ENCODE peak calls at places on chromosomes 6 and 20, in eight cellular contexts. One of them, this sample, is unnamed.

GRCh38 chr6:13445744-13446115 is 41.7 kb downstream of the GFOD1 start:
- DNase-seq in WERI-Rb-1: no peak
- DNase-seq in pancreas: no peak
- DNase-seq in mesothelial cell of epicardium: no peak
- DNase-seq in heart right ventricle: no peak
- DNase-seq in GM10248: no peak
- DNase-seq in neural crest cell: no peak
- DNase-seq in neural progenitor cell: no peak
- DNase-seq in this sample: no peak

GRCh38 chr20:8126979-8127378 is 5.1 kb upstream of the PLCB1 start:
- DNase-seq in WERI-Rb-1: no peak
- DNase-seq in pancreas: no peak
- DNase-seq in mesothelial cell of epicardium: no peak
- DNase-seq in heart right ventricle: no peak
- DNase-seq in GM10248: no peak
- DNase-seq in neural crest cell: no peak
- DNase-seq in neural progenitor cell: no peak
- DNase-seq in this sample: no peak

GRCh38 chr6:23713211-23713610 is 412.8 kb upstream of the NRSN1 start:
- DNase-seq in WERI-Rb-1: no peak
- DNase-seq in pancreas: no peak
- DNase-seq in mesothelial cell of epicardium: no peak
- DNase-seq in heart right ventricle: no peak
- DNase-seq in GM10248: no peak
- DNase-seq in neural crest cell: no peak
- DNase-seq in neural progenitor cell: no peak
- DNase-seq in this sample: no peak

GRCh38 chr20:36786246-36786645 is 12.7 kb upstream of the DSN1 start:
- DNase-seq in WERI-Rb-1: no peak
- DNase-seq in pancreas: no peak
- DNase-seq in mesothelial cell of epicardium: no peak
- DNase-seq in heart right ventricle: no peak
- DNase-seq in GM10248: no peak
- DNase-seq in neural crest cell: no peak
- DNase-seq in neural progenitor cell: no peak
- DNase-seq in this sample: no peak

GRCh38 chr6:43174263-43175112 is 3.4 kb downstream of the SRF start:
- DNase-seq in WERI-Rb-1: peak; percentile 100
- DNase-seq in pancreas: peak; percentile 98
- DNase-seq in mesothelial cell of epicardium: peak; percentile 89
- DNase-seq in heart right ventricle: peak; percentile 98
- DNase-seq in GM10248: peak; percentile 98
- DNase-seq in neural crest cell: peak; percentile 90
- DNase-seq in neural progenitor cell: peak; percentile 98
- DNase-seq in this sample: peak; percentile 99

GRCh38 chr20:45061244-45061643 is 39.7 kb downstream of the KCNS1 start:
- DNase-seq in WERI-Rb-1: no peak
- DNase-seq in pancreas: no peak
- DNase-seq in mesothelial cell of epicardium: no peak
- DNase-seq in heart right ventricle: no peak
- DNase-seq in GM10248: no peak
- DNase-seq in neural crest cell: no peak
- DNase-seq in neural progenitor cell: no peak
- DNase-seq in this sample: peak; percentile 35

GRCh38 chr6:157693867-157694266 is 129.2 kb upstream of the SNX9 start:
- DNase-seq in WERI-Rb-1: no peak
- DNase-seq in pancreas: no peak
- DNase-seq in mesothelial cell of epicardium: no peak
- DNase-seq in heart right ventricle: peak; percentile 72
- DNase-seq in GM10248: no peak
- DNase-seq in neural crest cell: no peak
- DNase-seq in neural progenitor cell: no peak
- DNase-seq in this sample: no peak

GRCh38 chr20:45044084-45044573 is 56.8 kb downstream of the KCNS1 start:
- DNase-seq in WERI-Rb-1: peak; percentile 29
- DNase-seq in pancreas: peak; percentile 5
- DNase-seq in mesothelial cell of epicardium: no peak
- DNase-seq in heart right ventricle: peak; percentile 35
- DNase-seq in GM10248: peak; percentile 40
- DNase-seq in neural crest cell: peak; percentile 33
- DNase-seq in neural progenitor cell: peak; percentile 81
- DNase-seq in this sample: peak; percentile 67

GRCh38 chr20:24149175-24149574 is 160.6 kb upstream of the GGTLC1 start:
- DNase-seq in WERI-Rb-1: no peak
- DNase-seq in pancreas: no peak
- DNase-seq in mesothelial cell of epicardium: no peak
- DNase-seq in heart right ventricle: no peak
- DNase-seq in GM10248: no peak
- DNase-seq in neural crest cell: no peak
- DNase-seq in neural progenitor cell: no peak
- DNase-seq in this sample: no peak

GRCh38 chr6:148466158-148466557 is 123.5 kb downstream of the SASH1 start:
- DNase-seq in WERI-Rb-1: no peak
- DNase-seq in pancreas: no peak
- DNase-seq in mesothelial cell of epicardium: no peak
- DNase-seq in heart right ventricle: no peak
- DNase-seq in GM10248: no peak
- DNase-seq in neural crest cell: no peak
- DNase-seq in neural progenitor cell: no peak
- DNase-seq in this sample: no peak
- TF ChIP-seq CTCF in WERI-Rb-1: no peak
- TF ChIP-seq CTCF in pancreas: no peak
- TF ChIP-seq CTCF in mesothelial cell of epicardium: no peak
- TF ChIP-seq CTCF in heart right ventricle: no peak
- TF ChIP-seq CTCF in GM10248: no peak
- TF ChIP-seq CTCF in neural crest cell: no peak
- TF ChIP-seq CTCF in neural progenitor cell: no peak
- TF ChIP-seq CTCF in this sample: no peak

GRCh38 chr20:47265984-47266383 is 90.5 kb downstream of the ZMYND8 start:
- DNase-seq in WERI-Rb-1: no peak
- DNase-seq in pancreas: no peak
- DNase-seq in mesothelial cell of epicardium: no peak
- DNase-seq in heart right ventricle: no peak
- DNase-seq in GM10248: no peak
- DNase-seq in neural crest cell: no peak
- DNase-seq in neural progenitor cell: no peak
- DNase-seq in this sample: no peak
- TF ChIP-seq CTCF in WERI-Rb-1: no peak
- TF ChIP-seq CTCF in pancreas: no peak
- TF ChIP-seq CTCF in mesothelial cell of epicardium: no peak
- TF ChIP-seq CTCF in heart right ventricle: no peak
- TF ChIP-seq CTCF in GM10248: no peak
- TF ChIP-seq CTCF in neural crest cell: no peak
- TF ChIP-seq CTCF in neural progenitor cell: no peak
- TF ChIP-seq CTCF in this sample: no peak

DNA sequence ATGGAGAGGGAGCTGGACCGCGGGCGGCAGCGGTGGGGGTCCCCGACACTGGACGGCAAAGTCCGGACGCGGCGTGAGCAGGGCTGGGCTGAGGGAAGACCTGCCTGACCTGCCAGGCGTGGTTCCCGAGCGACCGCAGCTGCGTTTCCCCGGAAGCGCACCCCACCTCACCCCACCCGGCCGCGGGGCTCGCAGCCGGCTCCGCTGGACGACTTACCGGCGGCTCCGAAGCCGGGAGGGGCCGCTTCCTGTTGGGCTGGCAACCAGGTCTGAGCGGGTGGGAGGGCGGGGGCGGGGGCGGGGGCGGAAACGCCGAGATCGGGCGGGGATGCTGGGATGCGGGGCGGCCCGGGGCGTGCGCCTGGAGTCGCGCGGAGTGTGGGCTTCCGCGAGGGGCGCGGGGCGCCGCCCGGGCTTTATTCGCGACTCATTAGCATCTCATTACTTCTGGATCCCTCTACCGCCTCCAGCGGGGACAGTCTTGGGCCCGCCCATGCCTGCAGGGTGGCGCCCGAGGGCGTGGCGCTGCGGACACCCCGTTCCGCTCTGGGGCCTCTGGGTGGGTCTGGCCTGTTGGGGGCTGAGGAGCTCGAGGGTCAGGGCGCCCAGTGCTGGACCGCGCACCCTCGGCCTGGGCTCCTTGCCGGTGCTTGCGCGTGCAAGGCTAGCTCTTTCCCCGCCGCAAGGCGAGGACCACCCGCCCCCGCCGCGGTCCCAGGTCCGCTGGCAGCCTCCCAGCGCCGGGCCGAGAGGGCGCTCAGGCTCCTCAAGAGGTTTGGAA is at the start of gene MICAL1:
- DNase-seq in WERI-Rb-1: peak; percentile 81
- DNase-seq in pancreas: peak; percentile 56
- DNase-seq in mesothelial cell of epicardium: peak; percentile 64
- DNase-seq in heart right ventricle: peak; percentile 59
- DNase-seq in GM10248: peak; percentile 83
- DNase-seq in neural crest cell: peak; percentile 55
- DNase-seq in neural progenitor cell: peak; percentile 88
- DNase-seq in this sample: peak; percentile 77
- TF ChIP-seq CTCF in WERI-Rb-1: peak; percentile 36
- TF ChIP-seq CTCF in pancreas: peak; percentile 11
- TF ChIP-seq CTCF in mesothelial cell of epicardium: no peak
- TF ChIP-seq CTCF in heart right ventricle: no peak
- TF ChIP-seq CTCF in GM10248: peak; percentile 13
- TF ChIP-seq CTCF in neural crest cell: peak; percentile 38
- TF ChIP-seq CTCF in neural progenitor cell: peak; percentile 41
- TF ChIP-seq CTCF in this sample: peak; percentile 35

GRCh38 chr6:100126682-100127484 is 132.9 kb upstream of the MCHR2 start:
- DNase-seq in WERI-Rb-1: no peak
- DNase-seq in pancreas: no peak
- DNase-seq in mesothelial cell of epicardium: no peak
- DNase-seq in heart right ventricle: no peak
- DNase-seq in GM10248: no peak
- DNase-seq in neural crest cell: no peak
- DNase-seq in neural progenitor cell: no peak
- DNase-seq in this sample: no peak
- TF ChIP-seq CTCF in WERI-Rb-1: no peak
- TF ChIP-seq CTCF in pancreas: no peak
- TF ChIP-seq CTCF in mesothelial cell of epicardium: no peak
- TF ChIP-seq CTCF in heart right ventricle: no peak
- TF ChIP-seq CTCF in GM10248: no peak
- TF ChIP-seq CTCF in neural crest cell: no peak
- TF ChIP-seq CTCF in neural progenitor cell: no peak
- TF ChIP-seq CTCF in this sample: no peak

DNA sequence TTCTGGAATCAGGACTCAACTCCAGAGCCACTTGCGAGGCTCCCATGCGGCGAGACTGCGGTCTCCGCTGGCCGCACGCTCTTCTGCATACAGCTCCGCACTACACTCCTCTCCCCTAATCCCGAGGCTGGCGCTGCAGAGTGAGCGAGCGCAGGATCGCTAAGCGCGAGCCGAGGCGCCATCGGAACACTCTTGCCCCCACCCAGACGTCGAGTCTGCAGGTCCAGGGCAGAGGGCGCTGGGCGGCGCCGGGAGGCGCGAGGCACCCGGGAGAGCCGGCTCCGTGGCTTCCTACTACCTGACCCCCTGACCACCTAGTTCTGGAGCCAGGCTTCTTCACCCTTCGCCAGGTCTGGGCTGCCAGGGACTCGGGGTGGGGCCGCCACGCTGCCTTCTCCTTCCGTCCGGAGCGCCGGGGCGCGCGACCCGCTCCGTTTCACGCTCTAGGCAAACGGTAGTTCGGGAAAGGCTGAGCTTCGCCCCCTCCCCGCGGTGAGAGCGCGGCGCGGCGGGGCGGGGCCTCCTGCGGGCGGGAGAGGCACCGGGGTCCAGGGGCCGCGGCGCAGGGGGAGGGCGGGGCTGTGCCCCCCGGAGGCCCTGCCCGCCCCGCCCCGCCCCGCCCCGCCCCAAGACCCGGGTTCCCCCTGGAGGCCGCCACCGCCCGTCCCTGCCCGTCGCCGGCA is 5.4 kb upstream of the TUBB2A start:
- DNase-seq in WERI-Rb-1: peak; percentile 96
- DNase-seq in pancreas: peak; percentile 74
- DNase-seq in mesothelial cell of epicardium: peak; percentile 75
- DNase-seq in heart right ventricle: peak; percentile 61
- DNase-seq in GM10248: peak; percentile 89
- DNase-seq in neural crest cell: peak; percentile 65
- DNase-seq in neural progenitor cell: peak; percentile 93
- DNase-seq in this sample: peak; percentile 68
- TF ChIP-seq CTCF in WERI-Rb-1: peak; percentile 55
- TF ChIP-seq CTCF in pancreas: no peak
- TF ChIP-seq CTCF in mesothelial cell of epicardium: no peak
- TF ChIP-seq CTCF in heart right ventricle: no peak
- TF ChIP-seq CTCF in GM10248: no peak
- TF ChIP-seq CTCF in neural crest cell: peak; percentile 29
- TF ChIP-seq CTCF in neural progenitor cell: peak; percentile 25
- TF ChIP-seq CTCF in this sample: no peak

GRCh38 chr6:9039258-9039657 is 603.9 kb upstream of the SLC35B3 start:
- DNase-seq in WERI-Rb-1: peak; percentile 19
- DNase-seq in pancreas: no peak
- DNase-seq in mesothelial cell of epicardium: no peak
- DNase-seq in heart right ventricle: no peak
- DNase-seq in GM10248: no peak
- DNase-seq in neural crest cell: no peak
- DNase-seq in neural progenitor cell: no peak
- DNase-seq in this sample: no peak
- TF ChIP-seq CTCF in WERI-Rb-1: peak; percentile 30
- TF ChIP-seq CTCF in pancreas: no peak
- TF ChIP-seq CTCF in mesothelial cell of epicardium: no peak
- TF ChIP-seq CTCF in heart right ventricle: no peak
- TF ChIP-seq CTCF in GM10248: no peak
- TF ChIP-seq CTCF in neural crest cell: no peak
- TF ChIP-seq CTCF in neural progenitor cell: no peak
- TF ChIP-seq CTCF in this sample: no peak

GRCh38 chr20:35661013-35661412 is 3.7 kb downstream of the CPNE1 start:
- DNase-seq in WERI-Rb-1: no peak
- DNase-seq in pancreas: no peak
- DNase-seq in mesothelial cell of epicardium: no peak
- DNase-seq in heart right ventricle: no peak
- DNase-seq in GM10248: no peak
- DNase-seq in neural crest cell: no peak
- DNase-seq in neural progenitor cell: no peak
- DNase-seq in this sample: no peak

GRCh38 chr20:35660122-35660937 is 4.4 kb downstream of the CPNE1 start:
- DNase-seq in WERI-Rb-1: no peak
- DNase-seq in pancreas: no peak
- DNase-seq in mesothelial cell of epicardium: no peak
- DNase-seq in heart right ventricle: no peak
- DNase-seq in GM10248: no peak
- DNase-seq in neural crest cell: no peak
- DNase-seq in neural progenitor cell: no peak
- DNase-seq in this sample: no peak

GRCh38 chr20:35653893-35654292 is 10.8 kb downstream of the CPNE1 start:
- DNase-seq in WERI-Rb-1: no peak
- DNase-seq in pancreas: no peak
- DNase-seq in mesothelial cell of epicardium: no peak
- DNase-seq in heart right ventricle: no peak
- DNase-seq in GM10248: no peak
- DNase-seq in neural crest cell: no peak
- DNase-seq in neural progenitor cell: no peak
- DNase-seq in this sample: no peak

GRCh38 chr20:35654415-35654814 is 10.3 kb downstream of the CPNE1 start:
- DNase-seq in WERI-Rb-1: no peak
- DNase-seq in pancreas: no peak
- DNase-seq in mesothelial cell of epicardium: no peak
- DNase-seq in heart right ventricle: no peak
- DNase-seq in GM10248: no peak
- DNase-seq in neural crest cell: no peak
- DNase-seq in neural progenitor cell: no peak
- DNase-seq in this sample: no peak

DNA sequence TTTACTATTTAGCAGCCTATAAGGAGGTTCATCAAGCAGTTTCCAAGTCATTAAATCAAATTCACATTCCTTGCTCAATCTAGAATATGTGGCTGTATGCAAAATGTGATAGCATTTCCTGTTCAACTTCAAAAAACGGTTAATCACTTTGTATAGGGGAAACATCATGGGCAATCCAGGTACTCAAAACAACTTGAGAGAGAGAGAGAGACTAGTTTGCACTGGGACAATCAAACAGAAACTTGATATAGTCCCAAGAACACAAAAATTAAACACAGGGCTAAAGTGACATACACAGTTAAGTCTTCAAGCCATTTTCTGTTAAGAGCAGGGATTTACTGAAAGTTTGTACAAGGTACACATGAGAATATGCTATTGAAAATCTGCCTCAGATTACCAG is 7.4 kb downstream of the CPNE1 start:
- DNase-seq in WERI-Rb-1: no peak
- DNase-seq in pancreas: no peak
- DNase-seq in mesothelial cell of epicardium: no peak
- DNase-seq in heart right ventricle: no peak
- DNase-seq in GM10248: no peak
- DNase-seq in neural crest cell: no peak
- DNase-seq in neural progenitor cell: no peak
- DNase-seq in this sample: no peak
- TF ChIP-seq CTCF in WERI-Rb-1: no peak
- TF ChIP-seq CTCF in pancreas: no peak
- TF ChIP-seq CTCF in mesothelial cell of epicardium: no peak
- TF ChIP-seq CTCF in heart right ventricle: no peak
- TF ChIP-seq CTCF in GM10248: no peak
- TF ChIP-seq CTCF in neural crest cell: no peak
- TF ChIP-seq CTCF in neural progenitor cell: no peak
- TF ChIP-seq CTCF in this sample: no peak